ENCODE peak calls at places on chromosomes 11 and 22, in seven cellular contexts. U, I, G, M, T, D and O are unnamed samples.

GRCh38 chr22:44133901-44134511 is 46.7 kb upstream of the PARVG start:
- DNase-seq in U (no peak), I (no peak), G (no peak), M (no peak), T (no peak), D (no peak), O (no peak)

GRCh38 chr11:47460571-47461235 is 11.8 kb upstream of the RAPSN start:
- DNase-seq in U (no peak), I (no peak), G (no peak), M (no peak), T (no peak), D (no peak), O (no peak)

GRCh38 chr11:64317325-64317960 is at the start of gene TRMT112:
- DNase-seq in U (peak; percentile 70), I (peak; percentile 99), G (peak; percentile 91), M (peak; percentile 89), T (peak; percentile 99), D (peak; percentile 96), O (peak; percentile 94)

GRCh38 chr11:61731211-61731955 is 21.1 kb upstream of the MYRF start:
- DNase-seq in U (no peak), I (no peak), G (no peak), M (no peak), T (no peak), D (no peak), O (no peak)

GRCh38 chr11:71498091-71498490 is 29.0 kb upstream of the KRTAP5-7 start:
- DNase-seq in U (no peak), I (no peak), G (no peak), M (peak; percentile 20), T (no peak), D (no peak), O (no peak)

GRCh38 chr11:66564538-66564937 is 3.9 kb downstream of the CTSF start:
- DNase-seq in U (no peak), I (no peak), G (no peak), M (no peak), T (no peak), D (no peak), O (no peak)

GRCh38 chr11:123473941-123474668 is 44.0 kb downstream of the GRAMD1B start:
- DNase-seq in U (no peak), I (no peak), G (no peak), M (no peak), T (no peak), D (no peak), O (no peak)

GRCh38 chr11:69055598-69056516 is 7.1 kb downstream of the TPCN2 start:
- DNase-seq in U (no peak), I (no peak), G (no peak), M (no peak), T (no peak), D (peak; percentile 94), O (no peak)

GRCh38 chr11:15944460-15944859 is 411.9 kb downstream of the SOX6 start:
- DNase-seq in U (no peak), I (no peak), G (no peak), M (peak; percentile 33), T (no peak), D (no peak), O (peak; percentile 30)

DNA sequence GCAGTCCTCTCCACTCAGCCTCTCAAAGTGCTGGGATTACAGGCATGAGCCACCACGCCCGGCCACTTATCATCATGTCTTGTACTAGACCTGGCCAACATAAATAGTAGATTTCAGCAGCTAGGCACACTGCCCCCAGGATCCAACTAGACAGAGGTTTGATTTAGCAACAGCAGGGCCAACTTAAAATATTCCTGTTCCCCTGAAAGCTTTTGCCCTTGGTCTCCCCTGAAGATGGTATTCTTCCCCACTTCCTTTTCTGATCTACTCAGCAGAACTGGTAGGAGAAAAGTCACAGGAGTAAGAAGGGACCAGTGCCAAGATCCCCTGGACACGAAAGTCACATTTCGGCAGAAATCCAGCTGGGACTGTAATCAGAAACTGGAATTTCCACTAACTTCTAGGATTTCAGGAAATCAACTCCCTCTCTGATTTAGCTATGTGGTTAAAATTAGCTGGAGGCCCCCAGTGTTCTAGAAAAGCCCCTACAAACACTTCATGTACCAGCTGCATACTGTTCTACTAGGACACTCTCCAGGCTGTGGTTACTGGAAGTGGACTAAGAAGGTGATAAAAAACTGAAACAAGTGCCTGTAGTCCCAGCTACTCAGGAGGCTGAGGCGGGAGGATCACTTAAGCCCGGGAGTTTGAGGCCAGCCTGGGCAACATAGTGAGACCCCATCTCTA is 9.0 kb upstream of the PPP2R1B start:
- DNase-seq in U (no peak), I (no peak), G (no peak), M (no peak), T (no peak), D (no peak), O (no peak)
- TF ChIP-seq JUND in U (no peak), I (no peak), G (no peak), M (no peak), T (no peak), D (no peak), O (no peak)

GRCh38 chr22:46245515-46245914 is 4.6 kb downstream of the CDPF1 start:
- DNase-seq in U (no peak), I (no peak), G (peak; percentile 46), M (no peak), T (no peak), D (no peak), O (no peak)
- TF ChIP-seq JUND in U (no peak), I (no peak), G (no peak), M (no peak), T (no peak), D (no peak), O (no peak)

GRCh38 chr11:111483431-111483830 is 28.8 kb downstream of the BTG4 start:
- DNase-seq in U (no peak), I (no peak), G (no peak), M (no peak), T (no peak), D (no peak), O (no peak)
- TF ChIP-seq JUND in U (no peak), I (no peak), G (no peak), M (no peak), T (no peak), D (no peak), O (no peak)

GRCh38 chr11:117664897-117665296 is 132.1 kb downstream of the DSCAML1 start:
- DNase-seq in U (no peak), I (no peak), G (no peak), M (no peak), T (no peak), D (no peak), O (no peak)
- TF ChIP-seq JUND in U (no peak), I (no peak), G (no peak), M (no peak), T (no peak), D (no peak), O (no peak)

DNA sequence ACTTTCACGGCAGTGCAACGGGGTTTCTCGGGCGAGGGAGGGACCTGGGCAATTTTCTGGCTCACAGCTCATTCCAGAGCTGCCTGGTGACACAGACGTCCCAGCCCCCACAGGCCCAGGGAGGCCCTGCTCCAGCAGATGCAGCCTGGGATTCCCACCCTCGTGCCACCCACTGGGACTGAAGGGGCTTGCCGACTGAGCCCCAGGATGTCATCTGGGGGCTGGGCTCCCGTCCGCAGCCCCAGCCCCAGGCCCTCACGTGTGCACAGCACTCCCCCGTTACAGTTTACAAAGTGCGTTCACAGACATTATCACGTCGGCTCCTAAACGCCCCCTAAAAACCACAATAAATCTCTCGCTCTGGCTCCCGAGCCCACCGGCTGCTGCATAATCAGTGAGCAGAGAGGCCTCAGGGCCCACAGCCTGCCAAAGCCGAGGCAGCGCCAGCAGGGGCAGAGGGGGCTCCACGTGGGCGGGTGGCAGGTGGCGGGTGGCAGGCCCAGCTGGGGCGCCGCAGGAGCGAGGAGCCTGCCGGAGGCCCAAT is 76.9 kb upstream of the TCF20 start:
- DNase-seq in U (no peak), I (no peak), G (peak; percentile 52), M (no peak), T (no peak), D (no peak), O (no peak)
- TF ChIP-seq JUND in U (no peak), I (no peak), G (no peak), M (no peak), T (no peak), D (no peak), O (no peak)

DNA sequence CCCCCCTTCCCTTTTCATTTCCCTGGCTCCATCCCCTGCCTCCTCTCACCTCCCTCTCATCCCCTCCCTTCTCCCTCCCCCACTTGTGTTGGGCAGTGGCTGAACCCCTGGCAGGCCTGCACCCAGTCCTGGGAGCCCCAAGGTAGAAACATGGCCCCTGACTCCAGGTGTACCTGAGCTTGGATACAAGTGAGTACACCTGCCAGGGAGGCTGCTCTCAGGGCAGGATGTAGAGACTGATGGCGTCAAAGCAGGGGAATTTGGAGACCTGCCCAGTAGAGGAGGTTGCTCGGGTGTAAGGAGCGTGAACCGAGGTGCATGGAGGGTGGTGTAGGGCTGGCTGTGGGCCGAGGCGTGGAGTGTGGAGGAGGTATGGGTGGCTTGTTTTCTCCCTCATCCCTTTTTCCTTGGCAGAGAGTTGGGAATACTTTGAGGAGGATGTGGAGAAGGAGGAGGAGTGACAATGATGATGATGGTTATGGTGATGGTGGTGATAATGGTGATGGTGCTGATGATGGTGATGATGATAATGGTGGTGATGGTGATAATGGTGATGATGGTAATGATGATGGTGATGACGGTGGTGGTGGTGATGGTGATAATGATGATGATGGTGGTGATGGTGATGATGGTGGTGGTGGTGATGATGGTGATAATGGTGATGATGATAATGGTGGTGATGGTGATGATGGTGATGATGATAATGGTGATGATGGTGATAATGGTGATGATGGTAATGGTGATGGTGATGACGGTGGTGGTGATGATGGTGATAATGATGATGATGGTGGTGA is 12.3 kb downstream of the MRGPRG start:
- DNase-seq in U (no peak), I (no peak), G (no peak), M (no peak), T (no peak), D (no peak), O (no peak)
- TF ChIP-seq JUND in U (no peak), I (no peak), G (no peak), M (no peak), T (no peak), D (no peak), O (no peak)